ENCODE peak calls at places on chromosome 17, in eight cellular contexts. Q is activated T-helper 1 cell treated with Interleukin-2 at 50 U/mL for 16 hours, D is GM04504, H is hippocampal formation, Z is endothelial cell, W is right atrium auricular region, N is ELR, A is aorta. Y is an unnamed sample.

GRCh38 chr17:66949501-66949900 is 15.0 kb upstream of the CACNG4 start:
- DNase-seq in Q (no peak), Z (no peak), N (peak), A (no peak), D (peak), W (no peak), H (no peak), Y (peak)

GRCh38 chr17:66711403-66711802 is 123.5 kb upstream of the CACNG5 start:
- DNase-seq in Q (no peak), W (no peak), A (no peak), D (no peak), H (no peak), N (no peak), Z (no peak), Y (no peak)

GRCh38 chr17:63961355-63962207 is 11.1 kb downstream of the SCN4A start:
- DNase-seq in Z (peak), H (no peak), W (peak), D (no peak), N (peak), Q (no peak), A (peak), Y (peak)

GRCh38 chr17:69967910-69968411 is 107.1 kb upstream of the KCNJ16 start:
- DNase-seq in N (peak), Z (no peak), W (no peak), H (no peak), Q (no peak), A (no peak), D (peak), Y (peak)

GRCh38 chr17:1347681-1348318 is 52.2 kb downstream of the YWHAE start:
- DNase-seq in H (no peak), D (no peak), A (peak), W (peak), Q (no peak), Z (no peak), N (no peak), Y (peak)

GRCh38 chr17:22669721-22670120 is 977.4 kb downstream of the KCNJ18 start:
- DNase-seq in A (peak), D (no peak), N (no peak), W (no peak), Q (no peak), H (no peak), Z (no peak), Y (peak)

GRCh38 chr17:78977992-78978973 is 1.4 kb downstream of the LGALS3BP start:
- DNase-seq in Q (no peak), A (no peak), W (no peak), H (no peak), Z (no peak), D (no peak), N (no peak), Y (no peak)

GRCh38 chr17:33523577-33523981 is 230.5 kb upstream of the ASIC2 start:
- DNase-seq in D (peak), N (no peak), Z (no peak), Q (no peak), W (no peak), H (peak), A (no peak), Y (peak)

GRCh38 chr17:79557724-79558572 is 52.9 kb downstream of the RBFOX3 start:
- DNase-seq in W (no peak), A (peak), H (no peak), Z (no peak), D (no peak), Q (no peak), N (no peak), Y (no peak)

GRCh38 chr17:64057701-64058263 is 37.3 kb upstream of the ICAM2 start:
- DNase-seq in D (no peak), Q (no peak), H (no peak), Z (no peak), W (no peak), N (no peak), A (no peak), Y (no peak)

GRCh38 chr17:8964801-8965393 is 610 bp downstream of the PIK3R5 start:
- DNase-seq in Q (no peak), A (no peak), W (no peak), Z (peak), D (no peak), N (no peak), H (no peak), Y (no peak)

GRCh38 chr17:21029032-21029431 is 13.8 kb downstream of the USP22 start:
- DNase-seq in D (peak), A (no peak), N (peak), Z (no peak), W (peak), H (no peak), Q (no peak), Y (peak)

GRCh38 chr17:7932483-7932891 is 481 bp downstream of the CNTROB start:
- DNase-seq in N (peak), Z (no peak), A (no peak), H (no peak), D (no peak), W (peak), Q (no peak), Y (peak)

GRCh38 chr17:57927048-57927723 is 28.0 kb downstream of the CUEDC1 start:
- DNase-seq in A (no peak), D (no peak), H (no peak), N (no peak), Z (no peak), Q (no peak), W (no peak), Y (peak)

GRCh38 chr17:49224198-49224996 is 6.2 kb downstream of the PHOSPHO1 start:
- DNase-seq in D (no peak), Z (peak), W (no peak), N (peak), H (no peak), Q (peak), A (no peak), Y (no peak)

GRCh38 chr17:48439072-48439471 is 9.1 kb upstream of the SKAP1 start:
- DNase-seq in W (no peak), D (no peak), Z (no peak), Q (no peak), A (no peak), H (no peak), N (no peak), Y (no peak)

GRCh38 chr17:36544049-36544319 is 735 bp upstream of the GGNBP2 start:
- DNase-seq in H (no peak), D (peak), N (peak), Q (no peak), W (peak), Z (no peak), A (no peak), Y (peak)

GRCh38 chr17:77372444-77373297 is 231.9 kb downstream of the SEC14L1 start:
- DNase-seq in N (peak), Q (peak), A (peak), Z (peak), W (peak), D (peak), H (no peak), Y (peak)

GRCh38 chr17:45631941-45632340 is 141.4 kb upstream of the PLEKHM1 start:
- DNase-seq in N (no peak), D (no peak), A (no peak), Q (no peak), H (no peak), Z (no peak), W (no peak), Y (no peak)

GRCh38 chr17:30332057-30332542 is 1.8 kb downstream of the TMIGD1 start:
- DNase-seq in Q (peak), D (no peak), H (no peak), Z (no peak), W (no peak), N (peak), A (no peak), Y (peak)

GRCh38 chr17:11803226-11803625 is 194.0 kb downstream of the ZNF18 start:
- DNase-seq in D (no peak), N (no peak), Q (no peak), W (no peak), H (no peak), A (no peak), Z (no peak), Y (no peak)

GRCh38 chr17:81295678-81296381 is 723 bp upstream of the SLC38A10 start:
- DNase-seq in Z (no peak), A (peak), Q (peak), D (no peak), N (peak), H (no peak), W (no peak), Y (peak)

GRCh38 chr17:10737786-10738185 is 8.0 kb upstream of the TMEM220 start:
- DNase-seq in Q (no peak), N (no peak), W (no peak), Z (no peak), A (no peak), H (no peak), D (no peak), Y (no peak)

GRCh38 chr17:58007781-58008706 is 998 bp upstream of the SRSF1 start:
- DNase-seq in A (no peak), H (no peak), N (no peak), W (no peak), Z (no peak), Q (no peak), D (no peak), Y (no peak)

GRCh38 chr17:79800325-79801155 is 3.7 kb upstream of the CBX8 start:
- DNase-seq in Q (no peak), H (no peak), W (no peak), N (peak), Z (no peak), D (no peak), A (no peak), Y (peak)

GRCh38 chr17:51650202-51650601 is 389.9 kb downstream of the UTP18 start:
- DNase-seq in W (no peak), H (no peak), Z (no peak), N (no peak), Q (no peak), D (no peak), A (no peak), Y (no peak)

GRCh38 chr17:61371179-61371578 is 28.5 kb upstream of the TBX2 start:
- DNase-seq in Z (no peak), D (no peak), N (no peak), H (no peak), Q (no peak), A (no peak), W (no peak), Y (no peak)

GRCh38 chr17:60170835-60171752 is 21.3 kb downstream of the CA4 start:
- DNase-seq in Z (no peak), Q (no peak), H (peak), D (no peak), W (no peak), N (no peak), A (no peak), Y (no peak)

GRCh38 chr17:82703036-82703745 is 4.7 kb upstream of the RAB40B start:
- DNase-seq in Q (no peak), D (no peak), H (no peak), N (no peak), Z (no peak), A (no peak), W (no peak), Y (no peak)

GRCh38 chr17:75842963-75843576 is 1.1 kb downstream of the UNC13D start:
- DNase-seq in Z (no peak), Q (no peak), D (no peak), W (no peak), H (no peak), A (no peak), N (no peak), Y (no peak)

GRCh38 chr17:65572186-65572580 is 10.7 kb upstream of the AXIN2 start:
- DNase-seq in Z (no peak), D (no peak), N (no peak), A (no peak), W (no peak), Q (no peak), H (no peak), Y (no peak)

GRCh38 chr17:15444805-15445204 is 22.6 kb downstream of the CDRT4 start:
- DNase-seq in W (no peak), Z (peak), D (no peak), H (no peak), A (no peak), N (peak), Q (no peak), Y (no peak)

GRCh38 chr17:63516910-63517824 is 6.0 kb upstream of the KCNH6 start:
- DNase-seq in N (peak), Q (no peak), D (peak), A (no peak), Z (no peak), H (no peak), W (no peak), Y (peak)

GRCh38 chr17:63613663-63614062 is 8.6 kb upstream of the MAP3K3 start:
- DNase-seq in A (no peak), N (no peak), W (peak), H (no peak), Q (no peak), D (no peak), Z (no peak), Y (no peak)